ENCODE peak calls at places on chromosome 21, in nine cellular contexts. One of them, this sample, is unnamed.

GRCh38 chr21:32192291-32192690 is 86.6 kb downstream of the MIS18A start:
- DNase-seq in stimulated activated CD8-positive, alpha-beta memory T cell treated with anti-CD3 and anti-CD28 coated beads, Interleukin-12 subunit alpha, Interleukin-12 subunit beta, amount 100 ng/mL, for 1 hour: no peak
- DNase-seq in stimulated activated CD4-positive, alpha-beta T cell treated with anti-CD3 and anti-CD28 coated beads, Interleukin-4, amount 100 ng/mL, for 1 hour: no peak
- DNase-seq in nucleus accumbens: no peak
- DNase-seq in NCI-H82: no peak
- DNase-seq in activated T-helper 2 cell treated with anti-CD3 and anti-CD28 coated beads, Interferon-gamma antibody, Interleukin-2, Interleukin-4, amounts not matched to agents 10 μg/mL and 5 μg/mL and 100 μg/mL, durations not matched to agents 14 hours and 24 hours and 36 hours: no peak
- DNase-seq in naive thymus-derived CD4-positive, alpha-beta T cell: no peak
- DNase-seq in activated CD4-positive, alpha-beta T cell treated with anti-CD3 and anti-CD28 coated beads, Interleukin-2, amount 50 U/mL, for 1 hour: no peak
- DNase-seq in GM04504: no peak
- DNase-seq in this sample: no peak

GRCh38 chr21:42845296-42845965 is 33.9 kb downstream of the WDR4 start:
- DNase-seq in stimulated activated CD4-positive, alpha-beta T cell treated with anti-CD3 and anti-CD28 coated beads, Interleukin-4, amount 100 ng/mL, for 1 hour: no peak
- DNase-seq in activated CD4-positive, alpha-beta T cell treated with anti-CD3 and anti-CD28 coated beads, Interleukin-2, amount 50 U/mL, for 1 hour: no peak
- DNase-seq in NCI-H82: no peak
- DNase-seq in GM04504: no peak
- DNase-seq in nucleus accumbens: no peak
- DNase-seq in stimulated activated CD8-positive, alpha-beta memory T cell treated with anti-CD3 and anti-CD28 coated beads, Interleukin-12 subunit alpha, Interleukin-12 subunit beta, amount 100 ng/mL, for 1 hour: no peak
- DNase-seq in activated T-helper 2 cell treated with anti-CD3 and anti-CD28 coated beads, Interferon-gamma antibody, Interleukin-2, Interleukin-4, amounts not matched to agents 10 μg/mL and 5 μg/mL and 100 μg/mL, durations not matched to agents 14 hours and 24 hours and 36 hours: no peak
- DNase-seq in naive thymus-derived CD4-positive, alpha-beta T cell: no peak
- DNase-seq in this sample: peak; percentile 56

GRCh38 chr21:45147473-45148315 is 73.3 kb downstream of the ADARB1 start:
- DNase-seq in stimulated activated CD4-positive, alpha-beta T cell treated with anti-CD3 and anti-CD28 coated beads, Interleukin-4, amount 100 ng/mL, for 1 hour: no peak
- DNase-seq in NCI-H82: no peak
- DNase-seq in stimulated activated CD8-positive, alpha-beta memory T cell treated with anti-CD3 and anti-CD28 coated beads, Interleukin-12 subunit alpha, Interleukin-12 subunit beta, amount 100 ng/mL, for 1 hour: no peak
- DNase-seq in naive thymus-derived CD4-positive, alpha-beta T cell: no peak
- DNase-seq in activated CD4-positive, alpha-beta T cell treated with anti-CD3 and anti-CD28 coated beads, Interleukin-2, amount 50 U/mL, for 1 hour: no peak
- DNase-seq in GM04504: no peak
- DNase-seq in activated T-helper 2 cell treated with anti-CD3 and anti-CD28 coated beads, Interferon-gamma antibody, Interleukin-2, Interleukin-4, amounts not matched to agents 10 μg/mL and 5 μg/mL and 100 μg/mL, durations not matched to agents 14 hours and 24 hours and 36 hours: no peak
- DNase-seq in nucleus accumbens: no peak
- DNase-seq in this sample: no peak

GRCh38 chr21:37765501-37765900 is 150.8 kb downstream of the KCNJ6 start:
- DNase-seq in nucleus accumbens: no peak
- DNase-seq in activated CD4-positive, alpha-beta T cell treated with anti-CD3 and anti-CD28 coated beads, Interleukin-2, amount 50 U/mL, for 1 hour: no peak
- DNase-seq in activated T-helper 2 cell treated with anti-CD3 and anti-CD28 coated beads, Interferon-gamma antibody, Interleukin-2, Interleukin-4, amounts not matched to agents 10 μg/mL and 5 μg/mL and 100 μg/mL, durations not matched to agents 14 hours and 24 hours and 36 hours: no peak
- DNase-seq in GM04504: no peak
- DNase-seq in NCI-H82: no peak
- DNase-seq in stimulated activated CD4-positive, alpha-beta T cell treated with anti-CD3 and anti-CD28 coated beads, Interleukin-4, amount 100 ng/mL, for 1 hour: no peak
- DNase-seq in naive thymus-derived CD4-positive, alpha-beta T cell: no peak
- DNase-seq in stimulated activated CD8-positive, alpha-beta memory T cell treated with anti-CD3 and anti-CD28 coated beads, Interleukin-12 subunit alpha, Interleukin-12 subunit beta, amount 100 ng/mL, for 1 hour: no peak
- DNase-seq in this sample: no peak

GRCh38 chr21:25646541-25646940 is 7.5 kb downstream of the JAM2 start:
- DNase-seq in activated T-helper 2 cell treated with anti-CD3 and anti-CD28 coated beads, Interferon-gamma antibody, Interleukin-2, Interleukin-4, amounts not matched to agents 10 μg/mL and 5 μg/mL and 100 μg/mL, durations not matched to agents 14 hours and 24 hours and 36 hours: no peak
- DNase-seq in stimulated activated CD4-positive, alpha-beta T cell treated with anti-CD3 and anti-CD28 coated beads, Interleukin-4, amount 100 ng/mL, for 1 hour: no peak
- DNase-seq in NCI-H82: no peak
- DNase-seq in naive thymus-derived CD4-positive, alpha-beta T cell: no peak
- DNase-seq in GM04504: no peak
- DNase-seq in stimulated activated CD8-positive, alpha-beta memory T cell treated with anti-CD3 and anti-CD28 coated beads, Interleukin-12 subunit alpha, Interleukin-12 subunit beta, amount 100 ng/mL, for 1 hour: no peak
- DNase-seq in activated CD4-positive, alpha-beta T cell treated with anti-CD3 and anti-CD28 coated beads, Interleukin-2, amount 50 U/mL, for 1 hour: no peak
- DNase-seq in nucleus accumbens: no peak
- DNase-seq in this sample: no peak

GRCh38 chr21:45211661-45212060 is 76.0 kb downstream of the POFUT2 start:
- DNase-seq in stimulated activated CD4-positive, alpha-beta T cell treated with anti-CD3 and anti-CD28 coated beads, Interleukin-4, amount 100 ng/mL, for 1 hour: no peak
- DNase-seq in nucleus accumbens: no peak
- DNase-seq in GM04504: no peak
- DNase-seq in activated T-helper 2 cell treated with anti-CD3 and anti-CD28 coated beads, Interferon-gamma antibody, Interleukin-2, Interleukin-4, amounts not matched to agents 10 μg/mL and 5 μg/mL and 100 μg/mL, durations not matched to agents 14 hours and 24 hours and 36 hours: no peak
- DNase-seq in stimulated activated CD8-positive, alpha-beta memory T cell treated with anti-CD3 and anti-CD28 coated beads, Interleukin-12 subunit alpha, Interleukin-12 subunit beta, amount 100 ng/mL, for 1 hour: no peak
- DNase-seq in activated CD4-positive, alpha-beta T cell treated with anti-CD3 and anti-CD28 coated beads, Interleukin-2, amount 50 U/mL, for 1 hour: no peak
- DNase-seq in NCI-H82: peak; percentile 73
- DNase-seq in naive thymus-derived CD4-positive, alpha-beta T cell: no peak
- DNase-seq in this sample: no peak

GRCh38 chr21:46675595-46676280 is 40.3 kb downstream of the PRMT2 start:
- DNase-seq in NCI-H82: no peak
- DNase-seq in stimulated activated CD4-positive, alpha-beta T cell treated with anti-CD3 and anti-CD28 coated beads, Interleukin-4, amount 100 ng/mL, for 1 hour: no peak
- DNase-seq in GM04504: no peak
- DNase-seq in activated T-helper 2 cell treated with anti-CD3 and anti-CD28 coated beads, Interferon-gamma antibody, Interleukin-2, Interleukin-4, amounts not matched to agents 10 μg/mL and 5 μg/mL and 100 μg/mL, durations not matched to agents 14 hours and 24 hours and 36 hours: no peak
- DNase-seq in activated CD4-positive, alpha-beta T cell treated with anti-CD3 and anti-CD28 coated beads, Interleukin-2, amount 50 U/mL, for 1 hour: no peak
- DNase-seq in naive thymus-derived CD4-positive, alpha-beta T cell: no peak
- DNase-seq in stimulated activated CD8-positive, alpha-beta memory T cell treated with anti-CD3 and anti-CD28 coated beads, Interleukin-12 subunit alpha, Interleukin-12 subunit beta, amount 100 ng/mL, for 1 hour: no peak
- DNase-seq in nucleus accumbens: no peak
- DNase-seq in this sample: no peak

GRCh38 chr21:37870229-37870628 is 46.0 kb downstream of the KCNJ6 start:
- DNase-seq in stimulated activated CD4-positive, alpha-beta T cell treated with anti-CD3 and anti-CD28 coated beads, Interleukin-4, amount 100 ng/mL, for 1 hour: no peak
- DNase-seq in NCI-H82: peak; percentile 83
- DNase-seq in stimulated activated CD8-positive, alpha-beta memory T cell treated with anti-CD3 and anti-CD28 coated beads, Interleukin-12 subunit alpha, Interleukin-12 subunit beta, amount 100 ng/mL, for 1 hour: no peak
- DNase-seq in naive thymus-derived CD4-positive, alpha-beta T cell: no peak
- DNase-seq in nucleus accumbens: no peak
- DNase-seq in activated T-helper 2 cell treated with anti-CD3 and anti-CD28 coated beads, Interferon-gamma antibody, Interleukin-2, Interleukin-4, amounts not matched to agents 10 μg/mL and 5 μg/mL and 100 μg/mL, durations not matched to agents 14 hours and 24 hours and 36 hours: no peak
- DNase-seq in GM04504: no peak
- DNase-seq in activated CD4-positive, alpha-beta T cell treated with anti-CD3 and anti-CD28 coated beads, Interleukin-2, amount 50 U/mL, for 1 hour: no peak
- DNase-seq in this sample: no peak

GRCh38 chr21:33088384-33088783 is 18.4 kb downstream of the OLIG1 start:
- DNase-seq in naive thymus-derived CD4-positive, alpha-beta T cell: no peak
- DNase-seq in nucleus accumbens: no peak
- DNase-seq in activated CD4-positive, alpha-beta T cell treated with anti-CD3 and anti-CD28 coated beads, Interleukin-2, amount 50 U/mL, for 1 hour: no peak
- DNase-seq in activated T-helper 2 cell treated with anti-CD3 and anti-CD28 coated beads, Interferon-gamma antibody, Interleukin-2, Interleukin-4, amounts not matched to agents 10 μg/mL and 5 μg/mL and 100 μg/mL, durations not matched to agents 14 hours and 24 hours and 36 hours: no peak
- DNase-seq in stimulated activated CD8-positive, alpha-beta memory T cell treated with anti-CD3 and anti-CD28 coated beads, Interleukin-12 subunit alpha, Interleukin-12 subunit beta, amount 100 ng/mL, for 1 hour: no peak
- DNase-seq in GM04504: no peak
- DNase-seq in NCI-H82: no peak
- DNase-seq in stimulated activated CD4-positive, alpha-beta T cell treated with anti-CD3 and anti-CD28 coated beads, Interleukin-4, amount 100 ng/mL, for 1 hour: no peak
- DNase-seq in this sample: no peak

GRCh38 chr21:36004441-36004840 is 55.9 kb downstream of the SETD4 start:
- DNase-seq in nucleus accumbens: no peak
- DNase-seq in NCI-H82: no peak
- DNase-seq in GM04504: no peak
- DNase-seq in activated CD4-positive, alpha-beta T cell treated with anti-CD3 and anti-CD28 coated beads, Interleukin-2, amount 50 U/mL, for 1 hour: no peak
- DNase-seq in naive thymus-derived CD4-positive, alpha-beta T cell: no peak
- DNase-seq in stimulated activated CD8-positive, alpha-beta memory T cell treated with anti-CD3 and anti-CD28 coated beads, Interleukin-12 subunit alpha, Interleukin-12 subunit beta, amount 100 ng/mL, for 1 hour: no peak
- DNase-seq in stimulated activated CD4-positive, alpha-beta T cell treated with anti-CD3 and anti-CD28 coated beads, Interleukin-4, amount 100 ng/mL, for 1 hour: no peak
- DNase-seq in activated T-helper 2 cell treated with anti-CD3 and anti-CD28 coated beads, Interferon-gamma antibody, Interleukin-2, Interleukin-4, amounts not matched to agents 10 μg/mL and 5 μg/mL and 100 μg/mL, durations not matched to agents 14 hours and 24 hours and 36 hours: no peak
- DNase-seq in this sample: no peak

GRCh38 chr21:36079010-36079649 is 9.3 kb downstream of the CBR1 start:
- DNase-seq in activated T-helper 2 cell treated with anti-CD3 and anti-CD28 coated beads, Interferon-gamma antibody, Interleukin-2, Interleukin-4, amounts not matched to agents 10 μg/mL and 5 μg/mL and 100 μg/mL, durations not matched to agents 14 hours and 24 hours and 36 hours: peak; percentile 32
- DNase-seq in naive thymus-derived CD4-positive, alpha-beta T cell: no peak
- DNase-seq in nucleus accumbens: no peak
- DNase-seq in NCI-H82: no peak
- DNase-seq in stimulated activated CD4-positive, alpha-beta T cell treated with anti-CD3 and anti-CD28 coated beads, Interleukin-4, amount 100 ng/mL, for 1 hour: peak; percentile 43
- DNase-seq in GM04504: no peak
- DNase-seq in activated CD4-positive, alpha-beta T cell treated with anti-CD3 and anti-CD28 coated beads, Interleukin-2, amount 50 U/mL, for 1 hour: peak; percentile 31
- DNase-seq in stimulated activated CD8-positive, alpha-beta memory T cell treated with anti-CD3 and anti-CD28 coated beads, Interleukin-12 subunit alpha, Interleukin-12 subunit beta, amount 100 ng/mL, for 1 hour: no peak
- DNase-seq in this sample: no peak

GRCh38 chr21:36551731-36552457 is 72.0 kb upstream of the CLDN14 start:
- DNase-seq in nucleus accumbens: no peak
- DNase-seq in activated CD4-positive, alpha-beta T cell treated with anti-CD3 and anti-CD28 coated beads, Interleukin-2, amount 50 U/mL, for 1 hour: no peak
- DNase-seq in stimulated activated CD8-positive, alpha-beta memory T cell treated with anti-CD3 and anti-CD28 coated beads, Interleukin-12 subunit alpha, Interleukin-12 subunit beta, amount 100 ng/mL, for 1 hour: no peak
- DNase-seq in stimulated activated CD4-positive, alpha-beta T cell treated with anti-CD3 and anti-CD28 coated beads, Interleukin-4, amount 100 ng/mL, for 1 hour: no peak
- DNase-seq in GM04504: peak; percentile 84
- DNase-seq in activated T-helper 2 cell treated with anti-CD3 and anti-CD28 coated beads, Interferon-gamma antibody, Interleukin-2, Interleukin-4, amounts not matched to agents 10 μg/mL and 5 μg/mL and 100 μg/mL, durations not matched to agents 14 hours and 24 hours and 36 hours: no peak
- DNase-seq in naive thymus-derived CD4-positive, alpha-beta T cell: no peak
- DNase-seq in NCI-H82: no peak
- DNase-seq in this sample: no peak

GRCh38 chr21:41121785-41122415 is 46.1 kb upstream of the BACE2 start:
- DNase-seq in GM04504: peak; percentile 32
- DNase-seq in naive thymus-derived CD4-positive, alpha-beta T cell: peak; percentile 60
- DNase-seq in activated CD4-positive, alpha-beta T cell treated with anti-CD3 and anti-CD28 coated beads, Interleukin-2, amount 50 U/mL, for 1 hour: peak; percentile 16
- DNase-seq in stimulated activated CD8-positive, alpha-beta memory T cell treated with anti-CD3 and anti-CD28 coated beads, Interleukin-12 subunit alpha, Interleukin-12 subunit beta, amount 100 ng/mL, for 1 hour: peak; percentile 13
- DNase-seq in stimulated activated CD4-positive, alpha-beta T cell treated with anti-CD3 and anti-CD28 coated beads, Interleukin-4, amount 100 ng/mL, for 1 hour: peak; percentile 39
- DNase-seq in activated T-helper 2 cell treated with anti-CD3 and anti-CD28 coated beads, Interferon-gamma antibody, Interleukin-2, Interleukin-4, amounts not matched to agents 10 μg/mL and 5 μg/mL and 100 μg/mL, durations not matched to agents 14 hours and 24 hours and 36 hours: peak; percentile 51
- DNase-seq in NCI-H82: peak; percentile 83
- DNase-seq in nucleus accumbens: peak; percentile 46
- DNase-seq in this sample: peak; percentile 83